ENCODE peak calls at places on chromosome 16, in five cellular contexts. G, T, B, Y and I are unnamed samples. For H3K36me3, the result is how much of the 10 kb centered on the place peaks cover.

GRCh38 chr16:31106509-31107464 is 1.4 kb upstream of the BCKDK start:
- DNase-seq in Y (no peak), T (no peak), B (no peak), G (no peak), I (no peak)

GRCh38 chr16:63461248-63461841 is 1425.1 kb upstream of the CDH8 start:
- DNase-seq in G (no peak), T (no peak), Y (peak), B (no peak), I (no peak)

GRCh38 chr16:51831595-51832352 is 680.7 kb upstream of the SALL1 start:
- DNase-seq in T (no peak), B (no peak), Y (no peak), G (no peak), I (no peak)

GRCh38 chr16:9522589-9522988 is 431.1 kb downstream of the HAPSTR1 start:
- DNase-seq in B (no peak), T (no peak), G (no peak), Y (no peak), I (no peak)

GRCh38 chr16:49855822-49856740 is at the start of gene ZNF423:
- DNase-seq in T (no peak), Y (no peak), B (no peak), G (peak), I (no peak)

GRCh38 chr16:3020247-3020603 is at the start of gene TNFRSF12A:
- DNase-seq in B (peak), T (peak), G (peak), Y (peak), I (peak)

GRCh38 chr16:21610006-21610544 is 10.7 kb downstream of the METTL9 start:
- DNase-seq in B (no peak), G (no peak), Y (no peak), T (no peak), I (no peak)

GRCh38 chr16:87854053-87854906 is 15.0 kb downstream of the SLC7A5 start:
- DNase-seq in G (no peak), T (peak), Y (no peak), B (peak), I (no peak)

GRCh38 chr16:14300631-14301149 is 229.6 kb downstream of the MRTFB start:
- DNase-seq in T (no peak), B (no peak), G (peak), Y (peak), I (peak)

GRCh38 chr16:1188781-1189189 is 35.9 kb downstream of the CACNA1H start:
- DNase-seq in Y (peak), G (peak), B (peak), T (peak), I (peak)

GRCh38 chr16:3198334-3199072 is 10.5 kb downstream of the OR1F1 start:
- DNase-seq in B (no peak), G (no peak), Y (no peak), T (no peak), I (no peak)

GRCh38 chr16:588639-588888 is 1.3 kb upstream of the RAB40C start:
- DNase-seq in B (peak), G (peak), T (peak), Y (peak), I (peak)

GRCh38 chr16:54577566-54578180 is 291.1 kb upstream of the IRX3 start:
- DNase-seq in G (no peak), Y (no peak), T (no peak), B (no peak), I (no peak)

GRCh38 chr16:80065565-80065964 is 465.0 kb upstream of the MAF start:
- DNase-seq in T (no peak), B (no peak), Y (no peak), G (no peak), I (no peak)

GRCh38 chr16:8571061-8571596 is 19.2 kb downstream of the TMEM114 start:
- DNase-seq in B (no peak), G (no peak), T (no peak), Y (no peak), I (no peak)

GRCh38 chr16:74304164-74304834 is 7.7 kb downstream of the PSMD7 start:
- DNase-seq in G (no peak), T (no peak), Y (peak), B (no peak), I (no peak)

GRCh38 chr16:17204248-17205043 is 266.3 kb downstream of the XYLT1 start:
- DNase-seq in T (no peak), B (no peak), Y (no peak), G (no peak), I (no peak)

GRCh38 chr16:66164581-66164980 is 201.9 kb upstream of the CDH5 start:
- DNase-seq in Y (no peak), T (no peak), B (no peak), G (no peak), I (no peak)

GRCh38 chr16:66165879-66166278 is 200.6 kb upstream of the CDH5 start:
- DNase-seq in B (no peak), T (no peak), Y (no peak), G (no peak), I (no peak)

GRCh38 chr16:66159987-66160386 is 206.5 kb upstream of the CDH5 start:
- DNase-seq in G (no peak), Y (no peak), T (no peak), B (no peak), I (no peak)

GRCh38 chr16:66166451-66166850 is 200.0 kb upstream of the CDH5 start:
- DNase-seq in G (no peak), Y (no peak), B (no peak), T (no peak), I (no peak)

GRCh38 chr16:66161942-66162341 is 204.5 kb upstream of the CDH5 start:
- DNase-seq in B (no peak), Y (no peak), T (no peak), G (no peak), I (no peak)
- H3K36me3 ChIP-seq in B (under half), Y (under half), T (under half), G (under half), I (under half)

GRCh38 chr16:84818989-84819643 is 669 bp upstream of the CRISPLD2 start:
- DNase-seq in T (no peak), B (no peak), G (no peak), Y (no peak), I (no peak)

GRCh38 chr16:84821179-84821578 is 1.4 kb downstream of the CRISPLD2 start:
- DNase-seq in Y (no peak), G (no peak), T (no peak), B (no peak), I (no peak)

GRCh38 chr16:84820305-84820684 is 510 bp downstream of the CRISPLD2 start:
- DNase-seq in T (no peak), B (no peak), Y (no peak), G (no peak), I (no peak)

GRCh38 chr16:84820771-84821170 is 986 bp downstream of the CRISPLD2 start:
- DNase-seq in B (no peak), T (no peak), G (no peak), Y (no peak), I (no peak)

GRCh38 chr16:84819644-84820304 is at the start of gene CRISPLD2:
- DNase-seq in T (peak), B (peak), G (peak), Y (peak), I (peak)
- H3K4me3 ChIP-seq in T (peak), B (peak), G (peak), Y (no peak), I (peak)

DNA sequence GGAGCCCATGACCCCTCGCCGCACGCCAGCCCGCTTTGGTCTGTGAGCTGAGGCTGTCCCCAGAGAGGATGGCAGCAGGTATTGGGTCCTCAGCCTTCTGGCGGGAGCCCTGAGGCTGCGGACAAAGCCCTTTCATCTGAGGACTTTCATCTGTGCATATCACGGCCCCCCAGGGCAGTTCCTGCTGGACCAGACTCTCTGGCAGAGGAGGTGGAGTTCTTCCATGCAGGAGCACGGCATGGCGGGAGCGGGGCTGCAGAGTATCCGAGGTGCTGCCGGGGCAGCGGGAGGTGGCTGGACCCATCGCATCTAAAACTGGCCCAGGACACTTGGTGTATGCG is 18.8 kb downstream of the DHX38 start:
- DNase-seq in T (no peak), B (no peak), G (no peak), Y (no peak), I (no peak)
- H3K36me3 ChIP-seq in T (half or more), B (half or more), G (under half), Y (half or more), I (half or more)

GRCh38 chr16:10552998-10553491 is 27.4 kb downstream of the EMP2 start:
- DNase-seq in Y (peak), T (peak), B (peak), G (no peak), I (peak)
- H3K4me3 ChIP-seq in Y (peak), T (peak), B (peak), G (no peak), I (no peak)

DNA sequence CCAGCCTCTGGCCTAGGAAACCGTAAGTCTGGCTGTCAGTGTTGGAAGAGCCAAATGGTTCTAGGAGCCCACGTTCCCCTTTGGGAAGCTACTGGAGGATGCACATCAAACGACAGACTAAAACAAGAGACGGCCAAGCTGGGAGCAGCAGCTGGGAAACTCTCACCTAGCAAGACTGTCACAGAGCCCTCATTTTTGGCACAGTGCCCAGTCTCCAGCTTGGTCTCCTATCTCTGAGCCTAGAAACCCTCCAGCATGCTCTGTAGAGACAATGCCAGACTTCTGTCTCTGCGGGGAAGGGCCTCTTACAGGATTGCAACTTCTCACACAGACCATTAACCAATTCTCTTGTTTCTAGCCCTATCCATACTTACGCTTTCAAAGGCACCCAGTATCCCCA is 23.5 kb downstream of the GTF3C1 start:
- DNase-seq in B (no peak), Y (no peak), G (no peak), T (no peak), I (peak)
- H3K36me3 ChIP-seq in B (half or more), Y (half or more), G (under half), T (half or more), I (half or more)

GRCh38 chr16:81729451-81729850 is 49.6 kb upstream of the PLCG2 start:
- DNase-seq in G (no peak), Y (peak), T (no peak), B (no peak), I (no peak)
- H3K4me3 ChIP-seq in G (no peak), Y (no peak), T (no peak), B (no peak), I (no peak)